ENCODE peak calls at places on chromosomes 1 and 21, in six cellular contexts. S is uterus, B is left lung, D is coronary artery, X is breast epithelium, Y is MM.1S. A is an unnamed sample.

GRCh38 chr1:15757575-15758401 is 807 bp upstream of the FBLIM1 start:
- DNase-seq in Y (no peak), X (no peak), S (no peak), D (peak), B (no peak), A (no peak)

GRCh38 chr1:10494754-10495474 is 20.2 kb downstream of the PEX14 start:
- DNase-seq in X (peak), S (peak), Y (peak), D (no peak), B (peak), A (no peak)

GRCh38 chr1:44267438-44267837 is 54.2 kb downstream of the DMAP1 start:
- DNase-seq in D (no peak), Y (no peak), X (no peak), B (no peak), S (no peak), A (peak)

GRCh38 chr1:5503556-5504363 is 488.5 kb downstream of the NPHP4 start:
- DNase-seq in B (peak), D (no peak), X (no peak), Y (no peak), S (no peak), A (no peak)

GRCh38 chr1:153352523-153352922 is 3.9 kb upstream of the PGLYRP4 start:
- DNase-seq in B (peak), D (peak), X (peak), Y (peak), S (peak), A (peak)

GRCh38 chr1:64511054-64511453 is 41.1 kb downstream of the CACHD1 start:
- DNase-seq in X (no peak), D (no peak), S (no peak), Y (no peak), B (no peak), A (no peak)

GRCh38 chr1:228396770-228397453 is 9.7 kb downstream of the TRIM11 start:
- DNase-seq in S (no peak), D (peak), B (peak), Y (no peak), X (peak), A (no peak)

GRCh38 chr1:107609808-107610207 is 355.2 kb downstream of the VAV3 start:
- DNase-seq in Y (no peak), X (no peak), S (no peak), D (no peak), B (no peak), A (no peak)

GRCh38 chr1:99737016-99737415 is 29.4 kb downstream of the FRRS1 start:
- DNase-seq in S (peak), B (no peak), Y (peak), D (no peak), X (no peak), A (no peak)

DNA sequence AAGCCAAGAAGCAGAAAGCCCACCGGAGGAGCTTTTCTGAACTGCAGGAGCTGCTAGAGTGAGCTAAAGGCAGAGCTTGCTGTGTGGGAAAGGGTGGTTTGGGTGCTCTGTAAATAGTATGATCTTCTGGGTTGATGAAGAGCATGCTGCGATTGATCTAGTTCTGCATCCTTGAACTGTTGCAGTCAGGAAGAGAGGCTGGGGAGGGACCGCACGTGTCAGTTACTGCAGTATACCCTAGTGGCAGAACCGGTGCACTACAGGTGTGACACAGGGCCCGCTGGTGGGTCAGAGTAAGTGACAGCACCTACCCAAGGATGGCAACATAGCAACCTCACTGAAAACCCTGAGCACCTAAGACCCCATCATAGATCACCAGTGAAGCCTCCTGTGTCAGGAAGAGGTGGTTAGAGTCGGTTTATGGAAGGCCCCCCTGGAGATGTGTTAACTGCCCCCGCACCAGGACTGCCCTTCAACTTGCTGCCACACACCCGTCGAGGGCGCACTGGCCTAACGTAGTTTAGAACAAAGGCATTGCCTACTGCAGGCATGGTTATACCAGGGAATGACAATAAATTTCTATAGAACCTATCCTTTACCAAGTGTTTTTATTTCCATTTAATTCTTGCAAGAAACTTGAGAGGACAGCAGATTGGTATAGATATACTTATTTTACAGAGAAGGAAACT is 146.0 kb upstream of the KIAA0040 start:
- DNase-seq in S (no peak), Y (peak), D (no peak), B (no peak), X (no peak), A (no peak)
- TF ChIP-seq CTCF in S (no peak), Y (peak), D (no peak), B (no peak), X (no peak), A (peak)

DNA sequence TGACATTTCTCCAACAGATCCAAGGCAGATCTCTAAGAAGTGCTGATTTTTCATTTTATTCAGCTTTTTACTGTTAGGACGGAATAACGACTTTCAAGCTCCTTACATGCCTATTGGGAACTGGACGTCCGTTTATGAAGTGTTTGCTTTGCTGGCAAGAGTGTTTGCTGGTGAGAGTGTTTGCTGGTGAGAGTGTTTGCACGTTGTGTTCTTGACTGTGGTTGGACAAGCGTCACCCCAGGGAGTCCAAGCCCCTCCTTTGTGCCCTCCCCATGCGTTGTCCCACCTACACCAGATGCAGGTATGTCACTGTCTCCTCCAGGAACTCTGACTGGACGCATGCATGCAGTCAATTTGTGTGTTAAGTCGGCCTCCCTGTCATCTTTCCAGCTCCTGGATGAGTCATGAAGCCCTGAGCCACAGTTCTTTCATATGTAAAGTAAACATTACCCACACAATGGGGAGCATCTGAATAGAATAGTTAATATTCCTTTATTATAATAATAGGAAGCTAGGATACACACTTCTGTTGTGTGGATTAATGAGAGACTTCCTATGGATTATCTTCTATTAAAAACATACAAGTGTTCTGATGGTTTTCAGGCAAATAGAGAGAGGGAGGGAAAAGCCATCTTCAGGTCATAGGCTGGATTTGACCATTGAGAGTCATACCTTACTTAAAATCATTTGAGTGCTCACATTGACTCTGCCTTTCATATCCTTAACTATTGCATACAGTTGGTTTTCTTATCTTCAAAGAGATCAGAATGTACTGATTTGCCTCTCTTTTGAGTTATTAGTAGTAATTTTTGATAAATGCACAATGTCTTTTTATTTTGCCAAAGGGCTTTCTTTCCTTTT is 119.2 kb downstream of the GALNT2 start:
- DNase-seq in Y (no peak), S (no peak), X (peak), D (no peak), B (no peak), A (peak)
- H3K4me3 ChIP-seq in Y (no peak), S (no peak), X (no peak), D (no peak), B (no peak), A (peak)

GRCh38 chr1:2595812-2596529 is 9.4 kb downstream of the PRXL2B start:
- DNase-seq in X (no peak), S (peak), D (peak), Y (no peak), B (peak), A (no peak)

GRCh38 chr1:2595261-2595811 is 8.8 kb downstream of the PRXL2B start:
- DNase-seq in B (peak), D (peak), X (no peak), Y (no peak), S (no peak), A (no peak)

GRCh38 chr1:2597441-2598328 is 11.1 kb downstream of the PRXL2B start:
- DNase-seq in D (peak), B (peak), Y (no peak), S (peak), X (no peak), A (no peak)

GRCh38 chr1:2596530-2597333 is 10.2 kb downstream of the PRXL2B start:
- DNase-seq in X (no peak), Y (no peak), S (no peak), B (peak), D (peak), A (no peak)

DNA sequence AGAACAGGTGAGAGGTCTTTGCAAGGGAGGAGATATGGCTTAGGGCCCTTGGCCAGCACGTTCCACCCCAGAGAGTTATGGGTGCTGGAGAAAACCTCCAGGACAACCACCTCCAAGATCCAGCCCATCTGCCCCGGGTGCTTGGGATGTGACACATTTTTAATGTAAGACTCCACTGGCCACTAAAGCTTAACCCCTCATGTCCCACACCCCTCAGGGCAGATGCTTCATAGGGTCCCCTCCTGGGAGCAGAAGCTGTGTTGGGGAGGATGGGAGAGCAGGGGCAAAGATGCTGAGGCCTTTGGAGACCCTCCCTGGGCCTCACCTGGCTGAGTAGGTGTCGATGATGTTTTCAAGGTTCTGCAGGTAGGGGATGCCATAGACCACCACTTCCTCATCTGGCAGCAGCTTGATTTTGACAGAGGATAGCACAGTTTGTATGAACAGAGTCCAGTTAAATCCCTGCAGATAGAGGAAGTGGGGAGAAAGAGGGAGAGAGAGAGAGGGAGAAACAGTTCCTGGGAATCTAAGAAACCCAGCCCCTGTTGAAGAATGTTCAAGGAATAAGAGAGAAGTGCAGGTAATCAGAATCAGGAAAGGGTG is 11.9 kb downstream of the PRXL2B start:
- DNase-seq in D (no peak), X (no peak), B (peak), Y (no peak), S (no peak), A (no peak)
- TF ChIP-seq CTCF in D (no peak), X (no peak), B (no peak), Y (no peak), S (no peak), A (no peak)

DNA sequence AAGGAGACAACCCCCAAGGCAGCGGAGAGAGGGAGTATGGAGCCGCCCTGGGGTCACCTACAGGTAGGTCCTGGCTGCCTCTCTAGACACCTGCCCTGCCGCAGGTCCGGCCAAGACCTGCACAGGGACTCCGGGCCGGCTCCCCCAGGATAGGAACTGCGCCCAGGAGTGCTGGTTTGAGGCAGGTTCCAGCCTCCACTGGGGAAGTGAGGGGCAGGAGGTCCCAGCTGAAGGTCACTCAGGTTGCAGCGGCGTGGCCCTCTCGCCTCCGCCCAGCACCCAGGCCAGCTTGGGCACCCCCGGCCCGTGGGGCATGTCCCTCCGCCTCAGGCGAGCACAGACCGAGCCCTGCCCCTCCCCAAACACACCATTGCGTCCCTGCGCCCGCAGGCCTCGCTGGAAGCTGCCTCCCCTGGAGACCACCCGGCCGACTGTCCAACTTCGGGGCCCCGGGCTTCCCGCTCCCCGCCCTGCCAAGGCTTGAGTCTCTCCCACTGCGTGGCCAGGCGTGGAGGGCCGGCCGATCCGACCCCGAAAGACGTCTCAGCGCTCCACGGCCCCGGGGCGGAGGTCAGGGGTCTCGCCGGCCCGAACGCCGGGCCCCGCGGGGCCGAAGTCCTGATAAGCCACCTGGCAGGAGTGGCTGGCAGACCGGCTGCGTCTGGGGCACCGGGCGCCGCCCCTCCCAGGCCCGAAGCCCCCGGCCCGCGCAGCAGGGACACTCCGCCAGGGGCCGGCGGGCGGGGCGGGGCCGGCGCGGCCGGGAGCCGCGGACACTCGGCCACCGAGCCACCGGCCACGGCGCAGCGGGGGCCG is 1.4 kb upstream of the SKI start:
- DNase-seq in S (peak), Y (no peak), B (peak), D (peak), X (no peak), A (no peak)
- H3K4me3 ChIP-seq in S (peak), Y (peak), B (peak), D (peak), X (peak), A (peak)

GRCh38 chr1:202249846-202250245 is 56.2 kb downstream of the LGR6 start:
- DNase-seq in D (peak), X (peak), S (no peak), Y (no peak), B (no peak), A (no peak)
- TF ChIP-seq CTCF in D (no peak), X (no peak), S (no peak), Y (no peak), B (no peak), A (no peak)

GRCh38 chr1:17061486-17062271 is 7.8 kb upstream of the SDHB start:
- DNase-seq in B (no peak), S (no peak), D (no peak), Y (no peak), X (no peak), A (no peak)
- H3K4me3 ChIP-seq in B (no peak), S (no peak), D (no peak), Y (no peak), X (no peak), A (no peak)

DNA sequence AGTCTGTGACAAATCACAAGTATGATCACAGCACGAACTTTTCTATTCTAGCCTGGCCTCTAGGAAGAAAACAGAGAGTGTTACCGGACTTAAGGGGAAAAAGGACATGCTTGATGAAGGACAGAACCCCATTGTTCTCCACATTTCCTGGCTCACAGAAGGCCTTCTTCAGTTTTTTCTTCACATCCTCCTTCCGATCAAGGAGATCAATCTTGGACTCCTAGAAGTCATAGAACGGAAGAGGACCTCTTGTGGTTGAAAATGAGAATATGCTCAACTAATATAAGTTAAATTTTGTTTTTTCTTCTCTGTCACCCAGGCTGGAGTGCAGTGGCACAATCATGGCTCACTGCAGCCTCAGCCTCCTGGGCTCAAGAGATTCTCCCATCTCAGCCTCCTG is 30.3 kb downstream of the YARS1 start:
- DNase-seq in D (no peak), B (no peak), Y (peak), S (no peak), X (no peak), A (no peak)
- TF ChIP-seq CTCF in D (no peak), B (no peak), Y (peak), S (no peak), X (peak), A (no peak)

GRCh38 chr21:45642122-45642813 is 1.3 kb upstream of the PCBP3 start:
- DNase-seq in S (no peak), D (no peak), Y (no peak), X (no peak), B (peak), A (no peak)
- H3K4me3 ChIP-seq in S (peak), D (peak), Y (no peak), X (peak), B (peak), A (no peak)

GRCh38 chr1:21778405-21778727 is 4.6 kb downstream of the USP48 start:
- DNase-seq in X (no peak), S (no peak), D (no peak), Y (no peak), B (no peak), A (no peak)

GRCh38 chr1:21783679-21784603 is 992 bp upstream of the USP48 start:
- DNase-seq in D (no peak), S (no peak), Y (no peak), B (no peak), X (peak), A (peak)

GRCh38 chr1:21779613-21780521 is 3.1 kb downstream of the USP48 start:
- DNase-seq in Y (no peak), S (no peak), X (no peak), D (no peak), B (no peak), A (no peak)

GRCh38 chr1:21782868-21783678 is at the start of gene USP48:
- DNase-seq in B (peak), D (peak), X (peak), S (peak), Y (peak), A (peak)

GRCh38 chr1:21781971-21782867 is 730 bp downstream of the USP48 start:
- DNase-seq in X (peak), S (peak), D (no peak), B (no peak), Y (peak), A (no peak)
- TF ChIP-seq CTCF in X (no peak), S (no peak), D (no peak), B (no peak), Y (peak), A (peak)

A was measured in LNCaP clone FGC.